ENCODE peak calls at places on chromosome 12, in four cellular contexts. One of them, this sample, is unnamed.

GRCh38 chr12:75979181-75979580 is 52.4 kb downstream of the PHLDA1 start:
- DNase-seq in SK-N-SH: no peak
- DNase-seq in H1: no peak
- DNase-seq in K562: no peak
- DNase-seq in this sample: no peak

GRCh38 chr12:87820524-87821194 is 208.5 kb downstream of the C12orf50 start:
- DNase-seq in K562: no peak
- DNase-seq in H1: no peak
- DNase-seq in SK-N-SH: no peak
- DNase-seq in this sample: no peak

GRCh38 chr12:128387811-128388422 is 120.9 kb downstream of the TMEM132C start:
- DNase-seq in SK-N-SH: peak
- DNase-seq in K562: peak
- DNase-seq in H1: peak
- DNase-seq in this sample: no peak

GRCh38 chr12:119681953-119682352 is 14.0 kb downstream of the PRKAB1 start:
- DNase-seq in K562: no peak
- DNase-seq in SK-N-SH: no peak
- DNase-seq in H1: no peak
- DNase-seq in this sample: no peak

GRCh38 chr12:75207338-75208083 is 2.1 kb downstream of the KCNC2 start:
- DNase-seq in K562: no peak
- DNase-seq in SK-N-SH: peak
- DNase-seq in H1: no peak
- DNase-seq in this sample: peak

GRCh38 chr12:76422154-76422877 is 74.1 kb upstream of the BBS10 start:
- DNase-seq in SK-N-SH: peak
- DNase-seq in H1: no peak
- DNase-seq in K562: no peak
- DNase-seq in this sample: no peak

GRCh38 chr12:107536613-107537012 is 149.0 kb upstream of the PWP1 start:
- DNase-seq in SK-N-SH: no peak
- DNase-seq in H1: no peak
- DNase-seq in K562: no peak
- DNase-seq in this sample: no peak

GRCh38 chr12:123126294-123127144 is 24.4 kb downstream of the PITPNM2 start:
- DNase-seq in SK-N-SH: no peak
- DNase-seq in H1: peak
- DNase-seq in K562: peak
- DNase-seq in this sample: no peak

GRCh38 chr12:87119713-87120112 is 863.5 kb upstream of the MGAT4C start:
- DNase-seq in K562: no peak
- DNase-seq in H1: no peak
- DNase-seq in SK-N-SH: peak
- DNase-seq in this sample: no peak

GRCh38 chr12:89040146-89040964 is 311.9 kb downstream of the DUSP6 start:
- DNase-seq in K562: no peak
- DNase-seq in SK-N-SH: no peak
- DNase-seq in H1: no peak
- DNase-seq in this sample: peak

GRCh38 chr12:30631710-30632109 is 64.0 kb downstream of the IPO8 start:
- DNase-seq in H1: no peak
- DNase-seq in K562: no peak
- DNase-seq in SK-N-SH: no peak
- DNase-seq in this sample: no peak

GRCh38 chr12:46442239-46442638 is 69.7 kb upstream of the SLC38A2 start:
- DNase-seq in H1: no peak
- DNase-seq in SK-N-SH: no peak
- DNase-seq in K562: no peak
- DNase-seq in this sample: no peak

GRCh38 chr12:124513297-124513867 is 54.0 kb downstream of the NCOR2 start:
- DNase-seq in K562: no peak
- DNase-seq in H1: peak
- DNase-seq in SK-N-SH: no peak
- DNase-seq in this sample: peak

GRCh38 chr12:29569392-29569791 is 71.9 kb upstream of the OVCH1 start:
- DNase-seq in SK-N-SH: no peak
- DNase-seq in K562: no peak
- DNase-seq in H1: no peak
- DNase-seq in this sample: no peak

GRCh38 chr12:88579572-88579940 is 715 bp downstream of the KITLG start:
- DNase-seq in K562: no peak
- DNase-seq in SK-N-SH: peak
- DNase-seq in H1: no peak
- DNase-seq in this sample: peak

GRCh38 chr12:32874926-32875325 is 21.7 kb downstream of the PKP2 start:
- DNase-seq in SK-N-SH: no peak
- DNase-seq in K562: no peak
- DNase-seq in H1: no peak
- DNase-seq in this sample: no peak

GRCh38 chr12:24561882-24562760 is 386.8 kb downstream of the BCAT1 start:
- DNase-seq in SK-N-SH: peak
- DNase-seq in H1: no peak
- DNase-seq in K562: no peak
- DNase-seq in this sample: peak

GRCh38 chr12:54404061-54405004 is 14.7 kb downstream of the ITGA5 start:
- DNase-seq in H1: peak
- DNase-seq in SK-N-SH: peak
- DNase-seq in K562: peak
- DNase-seq in this sample: peak

GRCh38 chr12:124440841-124441381 is 126.5 kb downstream of the NCOR2 start:
- DNase-seq in SK-N-SH: no peak
- DNase-seq in K562: no peak
- DNase-seq in H1: no peak
- DNase-seq in this sample: no peak

DNA sequence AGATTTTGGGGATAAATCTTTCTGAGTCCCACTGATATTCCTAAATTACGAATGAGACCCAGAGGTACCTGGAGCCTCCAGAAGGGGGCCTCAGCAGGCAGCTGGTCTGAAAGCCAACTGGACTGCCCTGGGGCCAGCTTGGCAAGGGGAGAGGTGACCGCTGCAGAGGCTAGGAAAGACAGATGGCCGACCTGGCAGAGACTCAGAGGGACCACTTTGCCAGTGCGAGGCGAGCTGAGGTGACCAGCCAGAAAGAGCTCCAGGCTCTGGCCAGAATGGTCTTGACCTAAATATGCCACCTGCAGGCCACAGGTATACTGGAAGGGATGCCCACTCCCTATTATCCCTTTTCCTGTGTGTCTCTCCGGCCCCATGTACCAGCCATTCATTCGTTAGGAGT is 256.8 kb upstream of the GARIN6 start:
- DNase-seq in SK-N-SH: peak
- DNase-seq in K562: no peak
- DNase-seq in H1: peak
- DNase-seq in this sample: peak
- TF ChIP-seq USF2 in SK-N-SH: no peak
- TF ChIP-seq USF2 in K562: no peak
- TF ChIP-seq USF2 in H1: no peak
- TF ChIP-seq USF2 in this sample: no peak

GRCh38 chr12:69007858-69008314 is 74.9 kb upstream of the CPM start:
- DNase-seq in K562: no peak
- DNase-seq in SK-N-SH: no peak
- DNase-seq in H1: no peak
- DNase-seq in this sample: no peak

GRCh38 chr12:69002969-69003368 is 70.0 kb upstream of the CPM start:
- DNase-seq in K562: no peak
- DNase-seq in SK-N-SH: no peak
- DNase-seq in H1: no peak
- DNase-seq in this sample: no peak

GRCh38 chr12:69008510-69008909 is 75.5 kb upstream of the CPM start:
- DNase-seq in H1: no peak
- DNase-seq in K562: no peak
- DNase-seq in SK-N-SH: no peak
- DNase-seq in this sample: no peak

GRCh38 chr12:69007166-69007857 is 74.3 kb upstream of the CPM start:
- DNase-seq in SK-N-SH: no peak
- DNase-seq in H1: peak
- DNase-seq in K562: no peak
- DNase-seq in this sample: no peak
- TF ChIP-seq TEAD4 in SK-N-SH: no peak
- TF ChIP-seq TEAD4 in H1: no peak
- TF ChIP-seq TEAD4 in K562: no peak
- TF ChIP-seq TEAD4 in this sample: no peak

DNA sequence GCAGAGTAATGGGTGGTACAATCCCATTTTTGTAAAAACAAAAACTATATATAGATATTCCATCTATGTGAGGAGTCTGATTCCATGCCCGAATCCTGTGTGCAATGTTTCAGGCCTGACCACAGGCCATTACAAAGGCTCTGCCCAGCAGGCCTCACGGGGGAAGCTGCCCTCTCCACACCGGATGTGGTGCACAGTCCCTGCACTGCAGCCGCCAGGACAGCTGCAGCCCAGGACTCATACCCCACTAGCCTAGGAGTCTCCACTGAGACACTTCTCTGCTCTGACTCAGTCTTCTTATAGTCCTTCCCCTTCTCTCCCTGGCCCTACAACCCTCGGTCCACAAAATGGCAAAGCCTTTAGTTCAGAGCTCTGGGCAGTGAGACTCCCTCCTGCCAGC is 190.4 kb downstream of the PPM1H start:
- DNase-seq in H1: no peak
- DNase-seq in SK-N-SH: no peak
- DNase-seq in K562: no peak
- DNase-seq in this sample: no peak
- TF ChIP-seq USF2 in H1: no peak
- TF ChIP-seq USF2 in SK-N-SH: no peak
- TF ChIP-seq USF2 in K562: no peak
- TF ChIP-seq USF2 in this sample: no peak

GRCh38 chr12:12064596-12064995 is 6.1 kb upstream of the BCL2L14 start:
- DNase-seq in SK-N-SH: no peak
- DNase-seq in H1: no peak
- DNase-seq in K562: no peak
- DNase-seq in this sample: no peak
- TF ChIP-seq TEAD4 in SK-N-SH: no peak
- TF ChIP-seq TEAD4 in H1: no peak
- TF ChIP-seq TEAD4 in K562: no peak
- TF ChIP-seq TEAD4 in this sample: no peak

DNA sequence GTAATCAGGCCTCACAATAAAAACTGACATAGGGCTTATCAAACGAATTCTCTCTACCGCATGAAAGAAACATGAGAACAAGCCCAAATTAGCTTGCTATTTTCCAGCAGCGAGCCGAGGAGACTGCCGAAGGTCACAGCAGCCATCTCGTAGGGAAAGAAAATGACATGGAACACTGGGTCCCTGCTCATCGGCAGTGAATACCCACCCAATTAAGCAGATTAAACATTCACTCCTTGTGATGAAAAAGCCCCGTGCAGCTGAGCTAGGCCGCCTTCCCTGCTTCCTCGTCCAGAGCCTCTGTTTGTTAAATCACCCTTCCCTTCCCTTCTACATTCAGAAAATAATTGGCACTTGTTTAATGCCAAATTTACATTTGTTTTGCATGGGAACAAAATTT is 342.5 kb downstream of the RMST start:
- DNase-seq in H1: no peak
- DNase-seq in SK-N-SH: no peak
- DNase-seq in K562: no peak
- DNase-seq in this sample: no peak
- TF ChIP-seq USF2 in H1: no peak
- TF ChIP-seq USF2 in SK-N-SH: no peak
- TF ChIP-seq USF2 in K562: no peak
- TF ChIP-seq USF2 in this sample: no peak

GRCh38 chr12:104635944-104636343 is 179.2 kb downstream of the CHST11 start:
- DNase-seq in K562: no peak
- DNase-seq in H1: no peak
- DNase-seq in SK-N-SH: no peak
- DNase-seq in this sample: no peak

GRCh38 chr12:104634852-104635251 is 178.1 kb downstream of the CHST11 start:
- DNase-seq in SK-N-SH: no peak
- DNase-seq in H1: no peak
- DNase-seq in K562: no peak
- DNase-seq in this sample: no peak

GRCh38 chr12:104634044-104634443 is 177.3 kb downstream of the CHST11 start:
- DNase-seq in K562: no peak
- DNase-seq in SK-N-SH: no peak
- DNase-seq in H1: no peak
- DNase-seq in this sample: no peak

GRCh38 chr12:104630230-104630670 is 173.5 kb downstream of the CHST11 start:
- DNase-seq in H1: no peak
- DNase-seq in K562: no peak
- DNase-seq in SK-N-SH: no peak
- DNase-seq in this sample: no peak

DNA sequence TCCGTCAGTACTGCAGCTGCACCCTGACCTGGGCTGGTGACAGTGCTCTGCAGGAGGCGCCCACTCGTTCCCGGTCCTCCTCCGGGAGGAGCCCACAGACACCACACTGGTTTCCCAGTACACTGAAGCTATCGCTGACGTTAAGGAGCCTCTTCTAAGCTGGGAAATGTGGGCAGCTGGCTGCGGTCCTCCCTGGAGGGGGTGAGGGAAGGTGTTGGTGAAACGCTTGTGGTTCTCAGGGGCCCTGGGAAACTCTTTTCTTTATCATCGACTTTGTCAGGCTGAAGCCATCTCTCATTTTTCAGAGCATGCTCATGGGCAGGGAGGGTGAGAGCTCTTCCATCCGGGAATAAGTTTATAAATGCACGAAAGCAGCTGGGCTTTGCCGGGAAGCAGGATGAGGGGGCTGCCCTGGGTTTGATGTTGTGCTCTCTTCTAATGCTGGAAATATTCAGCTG is 176.0 kb downstream of the CHST11 start:
- DNase-seq in K562: no peak
- DNase-seq in SK-N-SH: no peak
- DNase-seq in H1: no peak
- DNase-seq in this sample: no peak
- TF ChIP-seq TEAD4 in K562: no peak
- TF ChIP-seq TEAD4 in SK-N-SH: no peak
- TF ChIP-seq TEAD4 in H1: no peak
- TF ChIP-seq TEAD4 in this sample: no peak

GRCh38 chr12:91551927-91552326 is 369.3 kb upstream of the DCN start:
- DNase-seq in H1: no peak
- DNase-seq in K562: no peak
- DNase-seq in SK-N-SH: no peak
- DNase-seq in this sample: no peak
- TF ChIP-seq USF2 in H1: no peak
- TF ChIP-seq USF2 in K562: no peak
- TF ChIP-seq USF2 in SK-N-SH: no peak
- TF ChIP-seq USF2 in this sample: no peak

GRCh38 chr12:11902525-11902875 is 168.2 kb upstream of the BCL2L14 start:
- DNase-seq in H1: no peak
- DNase-seq in SK-N-SH: no peak
- DNase-seq in K562: no peak
- DNase-seq in this sample: no peak

GRCh38 chr12:11901687-11902524 is 168.8 kb upstream of the BCL2L14 start:
- DNase-seq in K562: no peak
- DNase-seq in H1: no peak
- DNase-seq in SK-N-SH: no peak
- DNase-seq in this sample: no peak

GRCh38 chr12:11904124-11904523 is 166.6 kb upstream of the BCL2L14 start:
- DNase-seq in K562: no peak
- DNase-seq in H1: no peak
- DNase-seq in SK-N-SH: no peak
- DNase-seq in this sample: no peak

GRCh38 chr12:11907625-11908024 is 163.1 kb upstream of the BCL2L14 start:
- DNase-seq in K562: no peak
- DNase-seq in SK-N-SH: no peak
- DNase-seq in H1: no peak
- DNase-seq in this sample: no peak

GRCh38 chr12:11906284-11906935 is 164.3 kb upstream of the BCL2L14 start:
- DNase-seq in H1: no peak
- DNase-seq in SK-N-SH: no peak
- DNase-seq in K562: no peak
- DNase-seq in this sample: no peak
- TF ChIP-seq TEAD4 in H1: no peak
- TF ChIP-seq TEAD4 in SK-N-SH: no peak
- TF ChIP-seq TEAD4 in K562: no peak
- TF ChIP-seq TEAD4 in this sample: no peak